ENCODE peak calls at places on chromosomes 1 and 21, in five cellular contexts. B is T-helper 9 cell; I is MCF 10A; A is GM20000; Y is stimulated activated CD4-positive, alpha-beta T cell treated with anti-CD3 and anti-CD28 coated beads, Interleukin-12 subunit alpha, Interleukin-12 subunit beta, amount 100 ng/mL, for 24 hours. X is an unnamed sample.

GRCh38 chr21:21688877-21689276 is 690.7 kb downstream of the NCAM2 start:
- DNase-seq in B (no peak), A (no peak), I (peak), Y (no peak), X (no peak)

GRCh38 chr1:221576268-221576667 is 165.6 kb downstream of the DUSP10 start:
- DNase-seq in Y (no peak), I (no peak), B (no peak), A (no peak), X (no peak)

GRCh38 chr1:17535300-17535937 is 4.1 kb upstream of the ARHGEF10L start:
- DNase-seq in A (no peak), Y (no peak), B (no peak), I (no peak), X (no peak)

GRCh38 chr1:198798923-198799386 is 160.1 kb downstream of the PTPRC start:
- DNase-seq in A (peak), I (peak), Y (no peak), B (no peak), X (no peak)

GRCh38 chr21:10575311-10575667 is 53.9 kb downstream of the TPTE start:
- DNase-seq in A (no peak), I (no peak), B (no peak), Y (no peak), X (no peak)

GRCh38 chr1:182842265-182842664 is 3.1 kb downstream of the DHX9 start:
- DNase-seq in I (no peak), Y (no peak), A (no peak), B (no peak), X (no peak)

GRCh38 chr1:109296782-109297181 is 10.0 kb downstream of the MYBPHL start:
- DNase-seq in I (peak), Y (no peak), A (no peak), B (no peak), X (no peak)

GRCh38 chr1:172654535-172654934 is 4.4 kb upstream of the FASLG start:
- DNase-seq in Y (no peak), B (no peak), I (peak), A (no peak), X (no peak)

GRCh38 chr1:24180676-24181075 is 6.4 kb downstream of the IFNLR1 start:
- DNase-seq in A (no peak), I (no peak), Y (no peak), B (no peak), X (no peak)